ENCODE peak calls at places on chromosomes 13 and 19, in seven cellular contexts. U, Z, O, S, J, K and Y are unnamed samples.

GRCh38 chr13:88908896-88909535 is 1237.8 kb downstream of the SLITRK5 start:
- DNase-seq in U (no peak), J (no peak), S (peak), O (no peak), Z (no peak), K (no peak), Y (no peak)

GRCh38 chr13:51643114-51643881 is 59.0 kb downstream of the WDFY2 start:
- DNase-seq in U (no peak), O (no peak), Z (no peak), K (no peak), S (no peak), J (no peak), Y (no peak)

GRCh38 chr13:111956261-111957151 is 110.4 kb upstream of the SOX1 start:
- DNase-seq in K (no peak), O (no peak), S (no peak), Z (no peak), U (no peak), J (no peak), Y (peak)

GRCh38 chr13:74424455-74424854 is 290.3 kb upstream of the KLF12 start:
- DNase-seq in J (no peak), K (no peak), S (no peak), U (no peak), Z (no peak), O (no peak), Y (no peak)

GRCh38 chr19:48553676-48554384 is 1.9 kb downstream of the SULT2B1 start:
- DNase-seq in Z (no peak), U (no peak), S (peak), J (no peak), K (peak), O (no peak), Y (no peak)

GRCh38 chr13:113726961-113727411 is 32.0 kb upstream of the TMEM255B start:
- DNase-seq in J (no peak), O (no peak), Z (no peak), K (no peak), S (no peak), U (no peak), Y (peak)

GRCh38 chr13:43127827-43128226 is 104.4 kb downstream of the DNAJC15 start:
- DNase-seq in J (no peak), U (no peak), O (no peak), S (no peak), Z (no peak), K (no peak), Y (no peak)

GRCh38 chr19:16067205-16067938 is 8.9 kb upstream of the TPM4 start:
- DNase-seq in S (no peak), K (peak), J (peak), U (no peak), O (peak), Z (no peak), Y (no peak)

GRCh38 chr13:80237646-80238045 is 103.3 kb downstream of the SPRY2 start:
- DNase-seq in Z (no peak), S (no peak), U (no peak), K (no peak), J (no peak), O (no peak), Y (no peak)

GRCh38 chr13:30730526-30730925 is 4.8 kb upstream of the ALOX5AP start:
- DNase-seq in S (no peak), K (no peak), Z (no peak), U (no peak), O (no peak), J (no peak), Y (no peak)

GRCh38 chr19:31232220-31232619 is 117.0 kb downstream of the TSHZ3 start:
- DNase-seq in J (no peak), U (no peak), K (no peak), O (no peak), S (peak), Z (no peak), Y (no peak)

GRCh38 chr19:47156861-47157454 is 26.3 kb downstream of the SAE1 start:
- DNase-seq in S (no peak), U (no peak), Z (peak), K (no peak), O (no peak), J (no peak), Y (no peak)

GRCh38 chr13:49353908-49354307 is 90.0 kb downstream of the CAB39L start:
- DNase-seq in Z (no peak), J (no peak), K (no peak), S (no peak), O (no peak), U (no peak), Y (no peak)

GRCh38 chr13:112442483-112443090 is 66.4 kb downstream of the SPACA7 start:
- DNase-seq in O (no peak), Z (no peak), J (no peak), K (no peak), U (no peak), S (no peak), Y (peak)

GRCh38 chr13:26460652-26461051 is 96.8 kb upstream of the WASF3 start:
- DNase-seq in J (no peak), Z (no peak), O (no peak), K (no peak), S (no peak), U (no peak), Y (no peak)

GRCh38 chr13:99417151-99417820 is 84.0 kb upstream of the TM9SF2 start:
- DNase-seq in O (peak), J (no peak), U (no peak), S (no peak), K (no peak), Z (no peak), Y (peak)

GRCh38 chr13:33069365-33069764 is 53.1 kb downstream of the KL start:
- DNase-seq in K (no peak), O (no peak), S (no peak), J (no peak), U (no peak), Z (no peak), Y (no peak)

GRCh38 chr13:99307648-99308339 is 595 bp upstream of the GPR183 start:
- DNase-seq in Z (no peak), O (no peak), J (no peak), K (peak), U (peak), S (peak), Y (no peak)

GRCh38 chr19:4454952-4455738 is 2.4 kb downstream of the UBXN6 start:
- DNase-seq in Z (no peak), K (no peak), O (no peak), J (no peak), U (no peak), S (peak), Y (no peak)

GRCh38 chr19:18736415-18737336 is 53.2 kb downstream of the CRTC1 start:
- DNase-seq in S (peak), U (no peak), O (peak), Z (no peak), K (peak), J (no peak), Y (no peak)

GRCh38 chr13:50400035-50400726 is 384.9 kb downstream of the KCNRG start:
- DNase-seq in J (peak), U (no peak), Z (no peak), K (no peak), S (peak), O (no peak), Y (no peak)

GRCh38 chr19:14381689-14382474 is 638 bp downstream of the ADGRE5 start:
- DNase-seq in O (no peak), U (peak), S (no peak), K (peak), J (no peak), Z (peak), Y (peak)

GRCh38 chr13:61432029-61432428 is 16.4 kb upstream of the PCDH20 start:
- DNase-seq in J (no peak), O (no peak), U (no peak), K (no peak), Z (no peak), S (no peak), Y (no peak)

GRCh38 chr19:2575734-2576481 is 100.0 kb downstream of the GADD45B start:
- DNase-seq in Z (no peak), K (peak), J (no peak), S (peak), O (peak), U (no peak), Y (peak)

GRCh38 chr19:2049741-2050348 is 1.2 kb downstream of the MKNK2 start:
- DNase-seq in U (peak), S (peak), Z (peak), J (peak), K (peak), O (peak), Y (peak)

GRCh38 chr13:52644108-52644507 is 1.9 kb downstream of the HNRNPA1L2 start:
- DNase-seq in J (no peak), K (no peak), Z (no peak), O (no peak), U (no peak), S (no peak), Y (no peak)